ENCODE peak calls at places on chromosomes 12 and 14, in eight cellular contexts. N is GDM1, R is thoracic aorta, C is H1, D is HTR-8/SVneo, O is myocyte, W is astrocyte of the cerebellum, Y is AG08396. U is an unnamed sample.
A peak's percentile ranks its signal among the peaks of the same experiment; 100 is the strongest.

GRCh38 chr14:78697341-78697740 is 527.2 kb downstream of the NRXN3 start:
- DNase-seq in C (no peak), D (no peak), N (no peak), R (no peak), W (peak; percentile 24), Y (peak; percentile 17), O (peak; percentile 5), U (no peak)

GRCh38 chr12:2451025-2451424 is 343.7 kb upstream of the FKBP4 start:
- DNase-seq in D (no peak), N (no peak), C (no peak), R (no peak), Y (peak; percentile 32), W (peak; percentile 66), O (no peak), U (no peak)

GRCh38 chr12:54438506-54438905 is 19.4 kb upstream of the ITGA5 start:
- DNase-seq in O (no peak), N (no peak), Y (no peak), R (no peak), D (no peak), W (no peak), C (no peak), U (no peak)

GRCh38 chr12:111150476-111150875 is 218.4 kb downstream of the PHETA1 start:
- DNase-seq in C (no peak), N (no peak), D (no peak), O (no peak), R (no peak), Y (no peak), W (no peak), U (no peak)

GRCh38 chr14:97603201-97603600 is 806.0 kb downstream of the VRK1 start:
- DNase-seq in Y (no peak), N (no peak), C (no peak), R (no peak), O (no peak), W (no peak), D (no peak), U (no peak)

GRCh38 chr12:5165296-5165970 is 121.8 kb downstream of the KCNA5 start:
- DNase-seq in C (no peak), Y (no peak), W (no peak), R (no peak), D (no peak), O (peak; percentile 71), N (no peak), U (no peak)

GRCh38 chr12:89501793-89502192 is 22.8 kb downstream of the GALNT4 start:
- DNase-seq in N (no peak), C (no peak), Y (no peak), O (no peak), D (no peak), W (no peak), R (no peak), U (no peak)

GRCh38 chr12:45547822-45548221 is 181.7 kb upstream of the ARID2 start:
- DNase-seq in O (no peak), R (no peak), Y (no peak), N (no peak), D (no peak), C (no peak), W (no peak), U (no peak)

GRCh38 chr14:73462078-73462715 is 3.9 kb upstream of the NUMB start:
- DNase-seq in Y (no peak), D (no peak), O (peak; percentile 28), N (no peak), C (no peak), R (no peak), W (no peak), U (peak; percentile 72)

GRCh38 chr12:113403435-113404415 is at the start of gene SDS:
- DNase-seq in R (no peak), D (no peak), O (peak; percentile 52), Y (peak; percentile 42), W (peak; percentile 35), N (peak; percentile 74), C (no peak), U (peak; percentile 90)

GRCh38 chr14:55869397-55870049 is 248.7 kb upstream of the PELI2 start:
- DNase-seq in R (no peak), C (no peak), O (no peak), Y (no peak), D (no peak), W (no peak), N (no peak), U (no peak)

U was measured in right cardiac atrium.